ENCODE peak calls at places on chromosomes 7 and 10, in five cellular contexts. G is substantia nigra, P is NCI-H774, M is psoas muscle, U is pancreas. V is an unnamed sample.
A peak's percentile ranks its signal among the peaks of the same experiment; 100 is the strongest.

GRCh38 chr7:3964980-3965606 is 664.0 kb downstream of the SDK1 start:
- DNase-seq in U (no peak), G (no peak), M (no peak), P (no peak), V (no peak)

GRCh38 chr10:19449860-19450259 is 366.4 kb upstream of the PLXDC2 start:
- DNase-seq in M (no peak), G (no peak), U (no peak), P (no peak), V (no peak)

GRCh38 chr7:12475362-12476063 is 71.8 kb upstream of the VWDE start:
- DNase-seq in U (no peak), G (no peak), M (no peak), P (no peak), V (peak; percentile 24)

GRCh38 chr7:27149817-27150567 is 2.4 kb downstream of the HOXA3 start:
- DNase-seq in G (no peak), M (no peak), P (no peak), U (peak; percentile 62), V (peak; percentile 10)

GRCh38 chr7:66043681-66044497 is 31.7 kb upstream of the ASL start:
- DNase-seq in G (no peak), P (peak; percentile 43), U (peak; percentile 93), M (peak; percentile 50), V (peak; percentile 53)

GRCh38 chr10:1957057-1957456 is 219.7 kb upstream of the ADARB2 start:
- DNase-seq in U (no peak), P (no peak), G (no peak), M (no peak), V (no peak)

GRCh38 chr10:11173062-11173461 is 155.4 kb downstream of the CELF2 start:
- DNase-seq in U (no peak), P (no peak), G (no peak), M (no peak), V (no peak)

GRCh38 chr7:112149734-112150133 is 56.5 kb downstream of the DOCK4 start:
- DNase-seq in G (no peak), M (no peak), P (no peak), U (no peak), V (no peak)

GRCh38 chr10:80454526-80455460 is 683 bp downstream of the TSPAN14 start:
- DNase-seq in G (no peak), P (no peak), M (peak; percentile 48), U (peak; percentile 90), V (peak; percentile 51)

GRCh38 chr7:22725585-22725984 is 1.4 kb upstream of the IL6 start:
- DNase-seq in M (no peak), G (no peak), U (no peak), P (no peak), V (peak; percentile 36)

GRCh38 chr10:42997849-42998165 is 79.1 kb upstream of the RET start:
- DNase-seq in P (no peak), U (no peak), G (no peak), M (no peak), V (no peak)

GRCh38 chr10:35428521-35428920 is 92.2 kb downstream of the CCNY start:
- DNase-seq in M (no peak), P (no peak), U (no peak), G (no peak), V (no peak)

GRCh38 chr10:14507156-14507555 is 176.4 kb upstream of the FRMD4A start:
- DNase-seq in U (no peak), P (peak; percentile 88), G (no peak), M (no peak), V (peak; percentile 22)

GRCh38 chr10:26854524-26854923 is 6.2 kb downstream of the ABI1 start:
- DNase-seq in M (no peak), U (no peak), P (no peak), G (no peak), V (no peak)

GRCh38 chr7:47915066-47915976 is 32.9 kb downstream of the PKD1L1 start:
- DNase-seq in G (no peak), P (no peak), M (no peak), U (no peak), V (peak; percentile 12)

GRCh38 chr10:17239671-17240460 is 11.8 kb downstream of the VIM start:
- DNase-seq in P (no peak), M (no peak), G (no peak), U (no peak), V (no peak)

GRCh38 chr10:52423369-52423768 is 109.3 kb downstream of the DKK1 start:
- DNase-seq in M (no peak), G (no peak), U (no peak), P (no peak), V (no peak)

GRCh38 chr10:33271969-33272583 is 62.4 kb downstream of the NRP1 start:
- DNase-seq in M (no peak), P (no peak), U (no peak), G (no peak), V (no peak)

GRCh38 chr10:47166405-47166777 is 133.6 kb upstream of the GDF10 start:
- DNase-seq in P (no peak), G (no peak), M (peak; percentile 26), U (no peak), V (no peak)

GRCh38 chr10:28624351-28624750 is 53.0 kb upstream of the BAMBI start:
- DNase-seq in P (no peak), U (no peak), M (no peak), G (no peak), V (peak; percentile 11)

GRCh38 chr10:110448682-110449418 is 48.9 kb upstream of the DUSP5 start:
- DNase-seq in U (no peak), P (no peak), G (no peak), M (no peak), V (no peak)

GRCh38 chr10:108250954-108251620 is 1086.6 kb upstream of the SORCS1 start:
- DNase-seq in M (no peak), G (no peak), P (no peak), U (no peak), V (no peak)

GRCh38 chr10:13414855-13415254 is 66.8 kb upstream of the SEPHS1 start:
- DNase-seq in U (no peak), P (no peak), M (no peak), G (no peak), V (peak; percentile 40)

GRCh38 chr7:56007167-56007652 is 42.8 kb downstream of the NIPSNAP2 start:
- DNase-seq in U (no peak), M (no peak), P (no peak), G (no peak), V (no peak)

GRCh38 chr7:86025807-86026206 is 617.9 kb upstream of the GRM3 start:
- DNase-seq in U (no peak), M (no peak), P (no peak), G (no peak), V (no peak)

GRCh38 chr7:63887031-63887430 is 111.6 kb upstream of the ZNF722 start:
- DNase-seq in M (no peak), G (no peak), U (no peak), P (no peak), V (no peak)

GRCh38 chr10:14244147-14244546 is 86.6 kb downstream of the FRMD4A start:
- DNase-seq in G (no peak), U (no peak), M (no peak), P (no peak), V (peak; percentile 22)

GRCh38 chr10:16341637-16342036 is 95.2 kb upstream of the PTER start:
- DNase-seq in M (no peak), P (no peak), G (no peak), U (no peak), V (peak; percentile 62)

GRCh38 chr10:68550747-68551411 is 9.3 kb upstream of the TET1 start:
- DNase-seq in M (no peak), P (peak; percentile 39), G (no peak), U (no peak), V (peak; percentile 68)

GRCh38 chr7:139354729-139355128 is 5.0 kb upstream of the LUC7L2 start:
- DNase-seq in M (no peak), U (no peak), G (no peak), P (no peak), V (no peak)

GRCh38 chr10:104641150-104642000 is at the start of gene SORCS3:
- DNase-seq in M (no peak), G (no peak), U (peak; percentile 72), P (no peak), V (peak; percentile 50)

GRCh38 chr7:114574384-114574783 is 159.8 kb downstream of the FOXP2 start:
- DNase-seq in G (no peak), M (no peak), P (no peak), U (no peak), V (no peak)

GRCh38 chr10:110615057-110615630 is 29.0 kb upstream of the RBM20 start:
- DNase-seq in P (no peak), M (no peak), U (no peak), G (no peak), V (no peak)

GRCh38 chr7:984361-985126 is 1.6 kb downstream of the CYP2W1 start:
- DNase-seq in G (no peak), U (peak; percentile 78), P (no peak), M (no peak), V (no peak)

GRCh38 chr10:33410096-33410859 is 75.8 kb upstream of the NRP1 start:
- DNase-seq in M (no peak), U (no peak), P (no peak), G (no peak), V (peak; percentile 21)

GRCh38 chr7:31458203-31458602 is 55.7 kb upstream of the ITPRID1 start:
- DNase-seq in M (no peak), G (no peak), P (no peak), U (no peak), V (no peak)

GRCh38 chr7:33905389-33906032 is at the start of gene BMPER:
- DNase-seq in G (no peak), M (peak; percentile 33), P (peak; percentile 34), U (peak; percentile 83), V (peak; percentile 50)